ENCODE peak calls at places on chromosome 6, in eight cellular contexts. G is right cardiac atrium, W is RWPE1, K is smooth muscle cell of the brain vasculature, F is A549, U is activated T-cell treated with anti-CD3 and anti-CD28 coated beads for 1 hour, X is hypothalamus, I is AG04450. M is an unnamed sample.

GRCh38 chr6:1318036-1318435 is 6.1 kb downstream of the FOXQ1 start:
- DNase-seq in G (no peak), W (no peak), K (no peak), F (no peak), U (no peak), X (no peak), I (no peak), M (no peak)

GRCh38 chr6:160520043-160520904 is 143.8 kb downstream of the LPA start:
- DNase-seq in G (peak), W (peak), K (no peak), F (peak), U (peak), X (peak), I (peak), M (peak)

GRCh38 chr6:110799181-110799580 is 16.1 kb downstream of the CDK19 start:
- DNase-seq in G (no peak), W (no peak), K (no peak), F (no peak), U (no peak), X (no peak), I (no peak), M (no peak)

GRCh38 chr6:134451529-134451928 is 133.6 kb upstream of the SGK1 start:
- DNase-seq in G (no peak), W (no peak), K (no peak), F (no peak), U (no peak), X (no peak), I (no peak), M (no peak)

GRCh38 chr6:32096394-32097258 is 12.5 kb downstream of the TNXB start:
- DNase-seq in G (no peak), W (no peak), K (no peak), F (no peak), U (no peak), X (no peak), I (no peak), M (no peak)

GRCh38 chr6:143680157-143680556 is 2.4 kb downstream of the PHACTR2 start:
- DNase-seq in G (no peak), W (no peak), K (no peak), F (no peak), U (no peak), X (no peak), I (no peak), M (no peak)

GRCh38 chr6:66508433-66508832 is 801.4 kb upstream of the EYS start:
- DNase-seq in G (no peak), W (peak), K (no peak), F (no peak), U (no peak), X (no peak), I (peak), M (no peak)

GRCh38 chr6:131177996-131178395 is 42.7 kb downstream of the AKAP7 start:
- DNase-seq in G (no peak), W (no peak), K (no peak), F (no peak), U (no peak), X (no peak), I (no peak), M (no peak)

GRCh38 chr6:148761532-148761951 is 14.7 kb downstream of the UST start:
- DNase-seq in G (no peak), W (no peak), K (no peak), F (no peak), U (no peak), X (no peak), I (no peak), M (peak)

GRCh38 chr6:105711216-105711615 is 308.3 kb upstream of the PREP start:
- DNase-seq in G (no peak), W (no peak), K (no peak), F (no peak), U (no peak), X (no peak), I (no peak), M (no peak)

GRCh38 chr6:148760143-148760505 is 13.3 kb downstream of the UST start:
- DNase-seq in G (no peak), W (no peak), K (no peak), F (no peak), U (no peak), X (no peak), I (no peak), M (no peak)

GRCh38 chr6:116220172-116220571 is 33.7 kb downstream of the TSPYL4 start:
- DNase-seq in G (no peak), W (no peak), K (no peak), F (no peak), U (no peak), X (no peak), I (no peak), M (no peak)

GRCh38 chr6:9711313-9711712 is 703.6 kb downstream of the TFAP2A start:
- DNase-seq in G (no peak), W (no peak), K (no peak), F (no peak), U (no peak), X (no peak), I (no peak), M (no peak)

GRCh38 chr6:72622094-72622540 is 253 bp downstream of the KCNQ5 start:
- DNase-seq in G (peak), W (peak), K (no peak), F (peak), U (peak), X (no peak), I (no peak), M (peak)

GRCh38 chr6:122184260-122184934 is 215.1 kb upstream of the HSF2 start:
- DNase-seq in G (no peak), W (peak), K (peak), F (peak), U (no peak), X (no peak), I (peak), M (no peak)

GRCh38 chr6:113329942-113330897 is 526.9 kb upstream of the MARCKS start:
- DNase-seq in G (no peak), W (no peak), K (no peak), F (no peak), U (no peak), X (no peak), I (no peak), M (no peak)

GRCh38 chr6:130076512-130076911 is 58.1 kb downstream of the L3MBTL3 start:
- DNase-seq in G (no peak), W (no peak), K (no peak), F (no peak), U (no peak), X (no peak), I (peak), M (no peak)

GRCh38 chr6:169838291-169839028 is 87.0 kb downstream of the ERMARD start:
- DNase-seq in G (no peak), W (no peak), K (no peak), F (no peak), U (no peak), X (no peak), I (no peak), M (no peak)

GRCh38 chr6:155187994-155188706 is 75.7 kb upstream of the CLDN20 start:
- DNase-seq in G (no peak), W (no peak), K (no peak), F (no peak), U (no peak), X (no peak), I (no peak), M (no peak)

GRCh38 chr6:70135219-70135769 is 167.6 kb downstream of the COL9A1 start:
- DNase-seq in G (no peak), W (no peak), K (no peak), F (no peak), U (no peak), X (no peak), I (no peak), M (no peak)

GRCh38 chr6:98529364-98529763 is 305.0 kb upstream of the POU3F2 start:
- DNase-seq in G (no peak), W (no peak), K (no peak), F (no peak), U (no peak), X (no peak), I (no peak), M (no peak)

GRCh38 chr6:158170656-158171081 is 2.5 kb downstream of the GTF2H5 start:
- DNase-seq in G (no peak), W (no peak), K (no peak), F (no peak), U (no peak), X (no peak), I (peak), M (no peak)

GRCh38 chr6:144718431-144718830 is 433.3 kb downstream of the UTRN start:
- DNase-seq in G (no peak), W (peak), K (no peak), F (no peak), U (no peak), X (no peak), I (no peak), M (no peak)

GRCh38 chr6:169166896-169167580 is 86.6 kb downstream of the THBS2 start:
- DNase-seq in G (no peak), W (no peak), K (no peak), F (no peak), U (no peak), X (no peak), I (no peak), M (no peak)

GRCh38 chr6:79694623-79695311 is 63.6 kb downstream of the SH3BGRL2 start:
- DNase-seq in G (no peak), W (no peak), K (no peak), F (no peak), U (no peak), X (no peak), I (no peak), M (no peak)

GRCh38 chr6:1945235-1945832 is 300.1 kb downstream of the GMDS start:
- DNase-seq in G (no peak), W (no peak), K (no peak), F (no peak), U (no peak), X (no peak), I (no peak), M (no peak)

GRCh38 chr6:137241481-137242011 is 22.4 kb upstream of the IFNGR1 start:
- DNase-seq in G (no peak), W (no peak), K (no peak), F (peak), U (no peak), X (no peak), I (no peak), M (no peak)

GRCh38 chr6:154995241-154996162 is at the start of gene TIAM2:
- DNase-seq in G (peak), W (peak), K (no peak), F (peak), U (no peak), X (no peak), I (no peak), M (no peak)

GRCh38 chr6:17938885-17939284 is 48.5 kb downstream of the KIF13A start:
- DNase-seq in G (no peak), W (peak), K (no peak), F (no peak), U (no peak), X (no peak), I (no peak), M (no peak)

GRCh38 chr6:106732541-106732940 is 103.2 kb downstream of the QRSL1 start:
- DNase-seq in G (no peak), W (no peak), K (no peak), F (no peak), U (no peak), X (no peak), I (no peak), M (no peak)

GRCh38 chr6:82711992-82712788 is 348.6 kb downstream of the TPBG start:
- DNase-seq in G (peak), W (no peak), K (no peak), F (no peak), U (no peak), X (no peak), I (no peak), M (no peak)

GRCh38 chr6:44265843-44266233 is 487 bp upstream of the NFKBIE start:
- DNase-seq in G (no peak), W (no peak), K (no peak), F (no peak), U (no peak), X (no peak), I (no peak), M (no peak)

GRCh38 chr6:25637946-25638345 is 14.1 kb upstream of the SCGN start:
- DNase-seq in G (no peak), W (peak), K (no peak), F (no peak), U (no peak), X (no peak), I (no peak), M (no peak)

GRCh38 chr6:117653949-117654348 is 21.3 kb upstream of the NUS1 start:
- DNase-seq in G (no peak), W (no peak), K (no peak), F (no peak), U (no peak), X (no peak), I (no peak), M (no peak)